ENCODE peak calls at places on chromosomes 4 and X, in seven cellular contexts. H, F, E, M, L, R and P are unnamed samples.

GRCh38 chrX:1400731-1401471 is 9.0 kb upstream of the SLC25A6 start:
- DNase-seq in R (no peak), L (no peak), M (peak), H (no peak), E (no peak), F (no peak), P (no peak)

GRCh38 chr4:8836664-8837171 is 34.9 kb downstream of the HMX1 start:
- DNase-seq in F (no peak), H (no peak), E (peak), M (no peak), L (no peak), R (no peak), P (no peak)

GRCh38 chr4:15920723-15921591 is 17.6 kb downstream of the FGFBP1 start:
- DNase-seq in H (peak), R (peak), L (no peak), M (peak), F (peak), E (no peak), P (no peak)

GRCh38 chrX:84155938-84156337 is 32.1 kb downstream of the RPS6KA6 start:
- DNase-seq in F (no peak), M (no peak), L (no peak), H (peak), E (no peak), R (no peak), P (no peak)

GRCh38 chr4:47372561-47372960 is 90.9 kb downstream of the COMMD8 start:
- DNase-seq in H (no peak), F (no peak), M (no peak), E (no peak), R (no peak), L (no peak), P (no peak)

GRCh38 chr4:118682928-118683327 is 2.3 kb upstream of the METTL14 start:
- DNase-seq in L (no peak), R (no peak), M (no peak), F (peak), H (peak), E (no peak), P (no peak)

GRCh38 chrX:114075073-114075673 is 508.7 kb upstream of the HTR2C start:
- DNase-seq in R (no peak), M (no peak), E (no peak), H (peak), F (no peak), L (no peak), P (no peak)

GRCh38 chr4:3387943-3388348 is 53.8 kb upstream of the HGFAC start:
- DNase-seq in M (no peak), H (peak), R (peak), F (no peak), E (no peak), L (no peak), P (no peak)

GRCh38 chr4:88533088-88533790 is 9.7 kb upstream of the PYURF start:
- DNase-seq in E (no peak), H (peak), F (peak), M (no peak), R (no peak), L (no peak), P (no peak)

GRCh38 chrX:122389005-122389404 is 795.1 kb upstream of the GRIA3 start:
- DNase-seq in L (no peak), M (no peak), R (no peak), E (no peak), H (no peak), F (no peak), P (no peak)

GRCh38 chr4:158055668-158056067 is 117.2 kb downstream of the GASK1B start:
- DNase-seq in L (no peak), R (no peak), E (no peak), F (no peak), H (no peak), M (no peak), P (no peak)

GRCh38 chr4:85777908-85778808 is 303.2 kb downstream of the ARHGAP24 start:
- DNase-seq in F (no peak), H (peak), M (no peak), L (no peak), R (no peak), E (no peak), P (no peak)

GRCh38 chr4:121822796-121823504 is 733 bp downstream of the CCNA2 start:
- DNase-seq in M (no peak), H (peak), F (no peak), L (peak), R (no peak), E (peak), P (no peak)

GRCh38 chrX:150774798-150775568 is 81.8 kb downstream of the MTMR1 start:
- DNase-seq in R (no peak), L (no peak), H (no peak), M (no peak), E (no peak), F (no peak), P (no peak)

GRCh38 chrX:3680459-3680858 is 33.0 kb downstream of the PRKX start:
- DNase-seq in E (no peak), R (no peak), F (no peak), L (no peak), H (no peak), M (no peak), P (no peak)

GRCh38 chrX:107659286-107659685 is 31.0 kb downstream of the PRPS1 start:
- DNase-seq in F (no peak), R (no peak), H (no peak), M (no peak), E (peak), L (no peak), P (no peak)

GRCh38 chr4:119038465-119038864 is 97.2 kb upstream of the MYOZ2 start:
- DNase-seq in E (no peak), F (no peak), M (no peak), R (no peak), L (no peak), H (peak), P (no peak)

GRCh38 chr4:30719363-30720020 is 677 bp upstream of the PCDH7 start:
- DNase-seq in M (no peak), F (no peak), H (peak), E (peak), R (no peak), L (no peak), P (peak)

GRCh38 chr4:101304916-101305315 is 42.4 kb downstream of the PPP3CA start:
- DNase-seq in L (no peak), F (no peak), E (no peak), R (no peak), M (no peak), H (peak), P (no peak)

GRCh38 chrX:33211356-33212254 is at the start of gene DMD:
- DNase-seq in R (peak), F (peak), E (peak), H (no peak), M (no peak), L (no peak), P (peak)

GRCh38 chr4:183411291-183411861 is 33.1 kb upstream of the CDKN2AIP start:
- DNase-seq in M (no peak), L (no peak), E (no peak), H (no peak), R (no peak), F (peak), P (no peak)

GRCh38 chr4:11585506-11585905 is 156.8 kb upstream of the HS3ST1 start:
- DNase-seq in R (no peak), M (peak), L (no peak), E (no peak), H (no peak), F (no peak), P (no peak)

GRCh38 chr4:77100234-77100633 is 24.4 kb upstream of the CCNI start:
- DNase-seq in M (no peak), E (no peak), F (no peak), L (no peak), R (no peak), H (no peak), P (no peak)

GRCh38 chr4:76977731-76978350 is 28.3 kb downstream of the SEPTIN11 start:
- DNase-seq in R (no peak), M (no peak), F (peak), E (no peak), L (no peak), H (peak), P (no peak)

GRCh38 chrX:129678176-129678880 is 23.6 kb upstream of the APLN start:
- DNase-seq in F (no peak), R (peak), M (no peak), L (peak), H (peak), E (peak), P (peak)

GRCh38 chr4:3085948-3086670 is 11.6 kb downstream of the HTT start:
- DNase-seq in F (no peak), L (no peak), R (no peak), E (no peak), H (no peak), M (no peak), P (no peak)

GRCh38 chrX:54810532-54810931 is 3.0 kb downstream of the MAGED2 start:
- DNase-seq in M (no peak), L (no peak), F (no peak), E (peak), H (no peak), R (no peak), P (no peak)

GRCh38 chr4:173169428-173170209 is 1.0 kb downstream of the GALNT7 start:
- DNase-seq in H (peak), E (peak), M (no peak), F (no peak), L (peak), R (peak), P (no peak)
- H3K27ac ChIP-seq in H (peak), E (peak), M (peak), F (peak), L (peak), R (peak), P (peak)

GRCh38 chr4:147756417-147756816 is 24.5 kb downstream of the ARHGAP10 start:
- DNase-seq in E (no peak), R (no peak), L (no peak), F (no peak), H (no peak), M (no peak), P (no peak)
- H3K27ac ChIP-seq in E (peak), R (no peak), L (no peak), F (peak), H (peak), M (no peak), P (no peak)

GRCh38 chr4:147793973-147794690 is 62.2 kb downstream of the ARHGAP10 start:
- DNase-seq in E (no peak), M (no peak), F (no peak), R (no peak), L (no peak), H (no peak), P (no peak)

GRCh38 chr4:147794787-147795413 is 63.0 kb downstream of the ARHGAP10 start:
- DNase-seq in R (no peak), F (no peak), M (no peak), H (no peak), L (no peak), E (no peak), P (no peak)

GRCh38 chr4:147791341-147791740 is 59.5 kb downstream of the ARHGAP10 start:
- DNase-seq in F (no peak), L (no peak), H (no peak), R (no peak), E (no peak), M (no peak), P (no peak)

GRCh38 chr4:147791870-147792269 is 60.0 kb downstream of the ARHGAP10 start:
- DNase-seq in E (no peak), F (no peak), M (no peak), H (no peak), R (no peak), L (no peak), P (no peak)

DNA sequence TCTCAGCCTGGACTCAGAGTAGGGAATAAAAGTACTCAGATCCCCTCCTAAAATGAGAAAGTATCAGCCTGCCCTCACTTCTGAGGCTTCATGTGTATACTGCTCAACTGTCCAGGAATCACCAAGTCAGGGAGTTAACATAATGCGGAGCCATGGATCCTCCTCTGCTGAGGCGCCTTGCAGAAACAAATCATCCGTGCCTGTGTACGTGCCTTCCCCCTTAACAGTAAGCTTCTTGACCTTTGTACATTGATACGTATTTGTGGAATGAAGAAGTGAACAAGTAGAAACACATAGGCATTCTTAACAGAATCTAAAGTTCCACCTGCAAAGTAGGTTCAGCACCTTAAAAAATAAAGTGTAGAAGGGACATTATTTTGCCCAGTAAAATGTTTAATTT is 61.7 kb downstream of the ARHGAP10 start:
- DNase-seq in R (no peak), L (no peak), E (no peak), F (no peak), H (no peak), M (no peak), P (no peak)
- H3K27ac ChIP-seq in R (no peak), L (no peak), E (no peak), F (no peak), H (no peak), M (no peak), P (no peak)

GRCh38 chrX:9207142-9207541 is 173.2 kb upstream of the FAM9B start:
- DNase-seq in L (no peak), H (no peak), E (no peak), R (no peak), F (no peak), M (no peak), P (peak)
- H3K27ac ChIP-seq in L (no peak), H (no peak), E (no peak), R (no peak), F (no peak), M (no peak), P (no peak)

DNA sequence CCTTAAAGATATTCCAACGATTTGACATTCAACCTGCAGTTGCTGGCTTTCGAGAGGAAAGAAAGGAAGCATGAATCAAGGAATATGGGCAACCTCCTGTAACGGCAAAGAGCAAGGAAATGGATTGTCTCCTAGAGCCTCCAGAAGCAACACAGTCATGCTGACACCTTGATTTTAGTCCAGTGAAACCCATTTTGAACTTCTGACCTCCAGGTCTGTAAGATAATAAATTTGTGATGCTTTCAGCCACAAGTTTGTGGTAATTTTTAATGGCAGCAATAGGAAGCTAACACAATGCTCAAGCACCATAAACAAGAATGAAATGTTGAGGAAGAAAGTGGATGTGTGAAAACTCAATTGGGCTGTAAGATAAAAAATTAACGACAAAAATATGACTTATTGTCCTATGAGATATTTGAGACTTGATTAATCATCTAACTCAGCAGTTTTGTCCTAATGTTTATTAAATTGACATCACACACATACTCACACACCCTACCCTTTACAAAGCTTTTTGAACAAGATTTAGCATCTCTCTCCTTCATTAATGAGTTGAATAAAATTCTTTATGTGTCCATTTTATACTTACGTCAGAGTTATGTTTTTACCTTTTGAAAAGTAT is 857.2 kb upstream of the INTU start:
- DNase-seq in M (no peak), R (no peak), E (no peak), H (peak), F (no peak), L (no peak), P (no peak)
- H3K27ac ChIP-seq in M (no peak), R (no peak), E (no peak), H (peak), F (no peak), L (no peak), P (no peak)

GRCh38 chr4:69600013-69600412 is 39.4 kb downstream of the UGT2A2 start:
- DNase-seq in L (no peak), F (no peak), M (no peak), E (no peak), H (no peak), R (no peak), P (no peak)
- H3K27ac ChIP-seq in L (no peak), F (no peak), M (no peak), E (no peak), H (no peak), R (no peak), P (no peak)

GRCh38 chr4:6526696-6527095 is 48.3 kb upstream of the MAN2B2 start:
- DNase-seq in M (no peak), E (no peak), R (no peak), F (no peak), L (no peak), H (no peak), P (no peak)

GRCh38 chr4:6527259-6527658 is 47.7 kb upstream of the MAN2B2 start:
- DNase-seq in R (no peak), H (no peak), M (no peak), L (no peak), E (no peak), F (no peak), P (no peak)

GRCh38 chr4:6529021-6529420 is 46.0 kb upstream of the MAN2B2 start:
- DNase-seq in H (no peak), M (no peak), F (no peak), E (no peak), L (no peak), R (no peak), P (no peak)

GRCh38 chr4:6526171-6526570 is 48.8 kb upstream of the MAN2B2 start:
- DNase-seq in F (no peak), E (no peak), L (no peak), M (no peak), R (no peak), H (no peak), P (no peak)

GRCh38 chr4:6527683-6528595 is 47.0 kb upstream of the MAN2B2 start:
- DNase-seq in E (no peak), L (no peak), M (no peak), H (no peak), R (no peak), F (no peak), P (no peak)
- H3K27ac ChIP-seq in E (no peak), L (no peak), M (no peak), H (no peak), R (no peak), F (no peak), P (no peak)

GRCh38 chr4:139595989-139596679 is 40.1 kb upstream of the SETD7 start:
- DNase-seq in R (no peak), F (no peak), L (no peak), M (no peak), E (no peak), H (peak), P (no peak)
- H3K27ac ChIP-seq in R (no peak), F (no peak), L (no peak), M (no peak), E (peak), H (peak), P (no peak)

GRCh38 chrX:154436597-154437397 is at the start of gene GDI1:
- DNase-seq in R (peak), M (no peak), H (peak), E (no peak), L (peak), F (no peak), P (no peak)

GRCh38 chrX:154434394-154435168 is 2.4 kb upstream of the GDI1 start:
- DNase-seq in M (no peak), F (no peak), L (no peak), H (no peak), E (no peak), R (no peak), P (no peak)

GRCh38 chrX:154435171-154435733 is 1.7 kb upstream of the GDI1 start:
- DNase-seq in M (no peak), F (no peak), R (no peak), E (no peak), L (no peak), H (no peak), P (no peak)

GRCh38 chrX:154437398-154437752 is 421 bp downstream of the GDI1 start:
- DNase-seq in H (no peak), M (no peak), L (no peak), E (no peak), R (no peak), F (no peak), P (no peak)

DNA sequence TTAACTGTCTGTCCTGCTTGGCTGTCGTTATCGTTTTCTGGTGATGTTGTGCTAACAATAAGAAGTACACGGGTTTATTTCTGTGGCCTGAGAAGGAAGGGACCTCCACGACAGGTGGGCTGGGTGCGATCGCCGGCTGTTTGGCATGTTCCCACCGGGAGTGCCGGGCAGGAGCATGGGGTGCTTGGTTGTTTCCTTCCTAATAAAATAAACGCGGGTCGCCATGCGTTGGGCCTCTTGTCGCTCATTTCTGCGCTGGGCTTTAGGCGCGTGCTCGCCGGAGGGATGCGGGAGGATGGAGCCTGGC is 711 bp upstream of the GDI1 start:
- DNase-seq in L (no peak), R (no peak), H (no peak), E (no peak), M (no peak), F (no peak), P (no peak)
- H3K27ac ChIP-seq in L (peak), R (peak), H (no peak), E (peak), M (peak), F (no peak), P (peak)

DNA sequence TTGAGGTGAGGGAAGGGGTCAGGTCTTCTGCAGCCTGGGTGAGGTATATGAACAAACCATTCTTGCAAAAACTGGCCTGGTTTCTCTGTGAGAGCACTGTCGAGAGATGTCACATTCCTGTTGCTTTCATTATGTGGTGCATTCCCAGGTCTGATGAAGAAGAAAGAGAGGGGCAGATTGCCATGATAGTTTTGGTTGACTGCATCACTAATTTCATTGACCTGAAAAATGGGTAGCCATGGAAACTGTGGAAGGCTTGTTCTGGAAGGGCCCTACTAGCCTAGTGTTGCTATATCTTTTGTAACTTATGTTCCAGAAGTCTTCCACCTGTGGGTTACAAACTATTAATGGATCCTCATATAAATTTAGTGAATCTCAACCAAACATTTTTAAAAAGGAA is 32.9 kb upstream of the CYBB start:
- DNase-seq in E (no peak), R (no peak), H (no peak), L (no peak), F (no peak), M (no peak), P (no peak)
- H3K27ac ChIP-seq in E (no peak), R (no peak), H (no peak), L (no peak), F (no peak), M (no peak), P (no peak)